ENCODE peak calls at places on chromosomes 5 and 9, in seven cellular contexts. C is astrocyte, S is fibroblast of lung, G is GM23248, Z is endothelial cell of umbilical vein, T is colonic mucosa, J is SK-N-SH. M is an unnamed sample.

GRCh38 chr5:172339264-172340180 is 56.0 kb upstream of the UBTD2 start:
- DNase-seq in C (no peak), S (no peak), G (no peak), Z (no peak), T (no peak), J (no peak), M (no peak)

GRCh38 chr9:81848472-81848871 is 79.8 kb upstream of the SPATA31D4 start:
- DNase-seq in C (peak; percentile 26), S (peak; percentile 46), G (peak; percentile 54), Z (peak; percentile 96), T (no peak), J (no peak), M (peak; percentile 44)

GRCh38 chr9:91483189-91483691 is 59.6 kb upstream of the NFIL3 start:
- DNase-seq in C (peak; percentile 66), S (peak; percentile 74), G (peak; percentile 93), Z (no peak), T (no peak), J (no peak), M (no peak)

GRCh38 chr9:6049798-6050197 is 34.4 kb upstream of the RANBP6 start:
- DNase-seq in C (no peak), S (no peak), G (peak; percentile 29), Z (peak; percentile 21), T (peak; percentile 45), J (no peak), M (peak; percentile 55)

GRCh38 chr9:92911496-92912475 is 33.9 kb upstream of the ZNF484 start:
- DNase-seq in C (no peak), S (no peak), G (no peak), Z (no peak), T (no peak), J (no peak), M (peak; percentile 31)

GRCh38 chr5:773517-774264 is 10.8 kb downstream of the ZDHHC11B start:
- DNase-seq in C (no peak), S (no peak), G (no peak), Z (no peak), T (no peak), J (peak; percentile 34), M (no peak)

GRCh38 chr5:146772881-146773440 is 105.6 kb downstream of the PPP2R2B start:
- DNase-seq in C (peak; percentile 56), S (peak; percentile 64), G (no peak), Z (no peak), T (no peak), J (no peak), M (no peak)

GRCh38 chr5:71932649-71933338 is 174.5 kb upstream of the MAP1B start:
- DNase-seq in C (peak; percentile 87), S (peak; percentile 92), G (peak; percentile 81), Z (peak; percentile 92), T (peak; percentile 70), J (no peak), M (peak; percentile 80)

GRCh38 chr5:57033103-57033502 is 81.2 kb upstream of the MIER3 start:
- DNase-seq in C (no peak), S (no peak), G (no peak), Z (no peak), T (peak; percentile 88), J (no peak), M (peak; percentile 78)

GRCh38 chr9:123562844-123563346 is 206.9 kb downstream of the CRB2 start:
- DNase-seq in C (peak; percentile 99), S (peak; percentile 98), G (peak; percentile 94), Z (no peak), T (no peak), J (no peak), M (no peak)

GRCh38 chr9:68731857-68732256 is 26.8 kb downstream of the PIP5K1B start:
- DNase-seq in C (no peak), S (no peak), G (no peak), Z (no peak), T (peak; percentile 73), J (no peak), M (no peak)

GRCh38 chr5:36357391-36357790 is 55.7 kb upstream of the RANBP3L start:
- DNase-seq in C (peak; percentile 95), S (peak; percentile 97), G (peak; percentile 78), Z (no peak), T (no peak), J (no peak), M (no peak)

GRCh38 chr9:121285835-121286687 is 18.1 kb downstream of the GSN start:
- DNase-seq in C (peak; percentile 56), S (peak; percentile 65), G (peak; percentile 86), Z (peak; percentile 96), T (peak; percentile 64), J (no peak), M (no peak)

GRCh38 chr5:132473019-132473531 is 17.5 kb downstream of the IRF1 start:
- DNase-seq in C (no peak), S (no peak), G (no peak), Z (no peak), T (no peak), J (no peak), M (no peak)

GRCh38 chr5:1643651-1644392 is 120.1 kb upstream of the LPCAT1 start:
- DNase-seq in C (no peak), S (no peak), G (peak; percentile 37), Z (no peak), T (no peak), J (peak; percentile 23), M (peak; percentile 42)

GRCh38 chr5:141807732-141808131 is 70.5 kb downstream of the PCDH1 start:
- DNase-seq in C (no peak), S (no peak), G (no peak), Z (no peak), T (no peak), J (no peak), M (no peak)

GRCh38 chr5:141808857-141809256 is 69.4 kb downstream of the PCDH1 start:
- DNase-seq in C (no peak), S (no peak), G (no peak), Z (no peak), T (no peak), J (no peak), M (no peak)

GRCh38 chr5:141809697-141810096 is 68.5 kb downstream of the PCDH1 start:
- DNase-seq in C (no peak), S (no peak), G (no peak), Z (no peak), T (no peak), J (no peak), M (no peak)

GRCh38 chr5:141806626-141807025 is 71.6 kb downstream of the PCDH1 start:
- DNase-seq in C (no peak), S (no peak), G (no peak), Z (no peak), T (no peak), J (no peak), M (no peak)

DNA sequence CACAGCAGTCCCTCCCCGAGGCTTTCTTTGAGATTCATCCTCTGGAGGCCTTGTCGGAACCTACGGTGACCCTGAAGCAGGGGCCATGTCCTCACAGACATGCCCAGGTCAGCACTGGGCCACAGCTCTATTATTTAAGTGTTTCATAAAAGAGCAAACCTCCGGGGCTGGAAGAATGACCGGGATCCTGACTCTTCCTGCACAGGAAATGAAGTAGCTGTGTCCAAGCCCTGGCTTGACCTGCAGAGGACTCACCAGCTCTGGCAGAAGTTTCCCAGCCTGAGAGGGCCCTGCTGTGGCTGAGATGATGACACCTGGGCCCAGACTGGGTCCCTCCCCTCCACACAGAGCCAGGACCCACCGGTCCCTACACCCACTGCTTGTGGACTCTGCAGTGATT is 72.3 kb downstream of the PCDH1 start:
- DNase-seq in C (no peak), S (no peak), G (peak; percentile 31), Z (peak; percentile 86), T (no peak), J (no peak), M (no peak)
- H3K27me3 ChIP-seq in C (peaks cover 54% of the 10 kb centered on the region), S (peaks cover 46% of the 10 kb centered on the region), G (peaks cover 90% of the 10 kb centered on the region), Z (no peaks in the 10 kb centered on the region), T (no peaks in the 10 kb centered on the region), J (peaks cover 52% of the 10 kb centered on the region), M (no peaks in the 10 kb centered on the region)

GRCh38 chr5:10303699-10304170 is 4.0 kb downstream of the CMBL start:
- DNase-seq in C (no peak), S (no peak), G (no peak), Z (no peak), T (no peak), J (no peak), M (no peak)

GRCh38 chr5:10301266-10301665 is 6.4 kb downstream of the CMBL start:
- DNase-seq in C (no peak), S (no peak), G (no peak), Z (no peak), T (peak; percentile 71), J (no peak), M (no peak)

GRCh38 chr5:10303201-10303600 is 4.5 kb downstream of the CMBL start:
- DNase-seq in C (no peak), S (no peak), G (no peak), Z (no peak), T (no peak), J (no peak), M (no peak)

GRCh38 chr5:10300246-10300645 is 7.5 kb downstream of the CMBL start:
- DNase-seq in C (no peak), S (no peak), G (no peak), Z (no peak), T (no peak), J (no peak), M (no peak)

DNA sequence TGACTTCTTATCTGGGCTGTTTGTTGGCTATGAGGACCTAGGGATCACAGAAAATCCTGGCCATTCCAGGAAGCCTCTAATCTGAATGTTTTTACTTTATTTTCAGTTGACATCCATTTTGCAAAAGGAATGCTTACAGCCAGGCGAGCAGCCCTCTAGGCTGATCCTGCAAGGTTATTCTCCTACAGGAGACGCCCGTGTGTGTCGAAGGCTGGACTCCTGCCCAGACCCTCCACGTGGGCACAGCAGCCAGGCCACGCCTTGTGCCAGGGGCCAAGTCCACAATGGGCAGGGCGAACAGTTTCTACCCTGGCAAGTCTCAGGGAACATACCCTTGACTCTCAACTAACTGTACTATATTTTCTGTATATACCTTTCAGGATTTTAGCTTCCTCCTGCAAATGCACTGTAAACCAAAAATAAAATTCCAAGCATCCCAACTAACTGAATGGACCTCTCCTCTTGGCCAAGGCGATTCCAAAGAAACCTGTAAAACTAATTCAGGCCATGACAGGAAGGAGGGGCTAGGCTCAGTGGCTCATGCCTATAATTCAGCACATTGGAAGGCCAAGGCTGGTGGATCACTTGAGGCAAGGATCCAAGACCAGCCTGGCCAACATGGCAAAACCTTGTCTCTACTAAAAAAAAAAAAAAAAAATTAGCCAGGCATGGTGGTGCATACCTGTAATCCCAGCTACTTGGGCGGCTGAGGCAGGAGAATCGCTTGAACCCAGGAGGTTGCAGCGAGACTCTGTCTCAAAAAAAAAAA is 5.7 kb downstream of the CMBL start:
- DNase-seq in C (peak; percentile 20), S (peak; percentile 42), G (no peak), Z (no peak), T (peak; percentile 96), J (no peak), M (peak; percentile 96)
- H3K4me1 ChIP-seq in C (no peaks in the 10 kb centered on the region), S (no peaks in the 10 kb centered on the region), G (peaks cover 8% of the 10 kb centered on the region), Z (no peaks in the 10 kb centered on the region), T (peaks cover 6% of the 10 kb centered on the region), J (no peaks in the 10 kb centered on the region), M (peaks cover 29% of the 10 kb centered on the region)

GRCh38 chr9:136667940-136668760 is 5.4 kb downstream of the EGFL7 start:
- DNase-seq in C (no peak), S (no peak), G (no peak), Z (peak; percentile 44), T (no peak), J (no peak), M (no peak)
- H3K9ac ChIP-seq in C (no peak overlapping the region), S (no peak overlapping the region), G (no peak overlapping the region), Z (peak overlapping the region; percentile 79), T (peak overlapping the region; percentile 12), J (no peak overlapping the region), M (no peak overlapping the region)

DNA sequence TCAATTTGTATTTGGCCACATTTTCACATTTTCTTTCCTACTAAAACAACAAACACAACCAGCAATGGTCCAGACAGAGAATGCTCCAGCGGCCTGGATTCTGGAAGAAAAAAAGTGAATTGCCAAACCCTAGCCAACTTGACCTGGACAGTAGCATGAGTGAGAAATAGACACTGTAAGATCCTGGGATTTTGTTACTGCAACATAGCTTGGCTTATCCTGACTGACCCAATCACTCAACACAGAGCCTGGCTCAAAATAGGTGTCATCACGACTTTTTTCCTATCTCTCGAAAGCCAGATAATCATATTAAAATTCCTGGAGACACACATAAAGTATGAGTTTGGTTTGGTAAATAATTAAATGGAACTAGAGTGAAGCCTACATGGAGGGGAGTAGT is 25.4 kb upstream of the MVB12B start:
- DNase-seq in C (no peak), S (no peak), G (no peak), Z (no peak), T (no peak), J (no peak), M (no peak)
- H3K27me3 ChIP-seq in C (peaks cover 2% of the 10 kb centered on the region), S (no peaks in the 10 kb centered on the region), G (no peaks in the 10 kb centered on the region), Z (peaks cover 4% of the 10 kb centered on the region), T (no peaks in the 10 kb centered on the region), J (no peaks in the 10 kb centered on the region), M (no peaks in the 10 kb centered on the region)

M was measured in PC-3.